ENCODE peak calls at places on chromosome 17, in seven cellular contexts. J is esophagus squamous epithelium; R is CD4-positive, alpha-beta T cell; X is colonic mucosa; C is MG63; S is IMR-90; V is iPS DF 6.9. M is an unnamed sample. For H3K9me3, the result is how much of the 10 kb centered on the place peaks cover.

GRCh38 chr17:79080761-79081290 is 6.2 kb downstream of the ENGASE start:
- DNase-seq in X (no peak), C (no peak), S (no peak), V (no peak), R (no peak), J (no peak), M (no peak)

GRCh38 chr17:20008242-20009051 is 712 bp upstream of the SPECC1 start:
- DNase-seq in J (no peak), R (no peak), C (peak), S (no peak), X (peak), V (no peak), M (peak)

GRCh38 chr17:11885051-11885450 is 112.2 kb downstream of the ZNF18 start:
- DNase-seq in C (no peak), V (no peak), S (no peak), J (no peak), X (no peak), R (no peak), M (no peak)

GRCh38 chr17:77959216-77959925 is 868 bp downstream of the TNRC6C start:
- DNase-seq in V (no peak), S (peak), C (no peak), J (no peak), X (no peak), R (peak), M (peak)

GRCh38 chr17:80470603-80471002 is 5.8 kb downstream of the NPTX1 start:
- DNase-seq in J (no peak), X (no peak), S (no peak), R (no peak), C (no peak), V (no peak), M (no peak)

GRCh38 chr17:48613862-48614694 is 1.0 kb downstream of the HOXB8 start:
- DNase-seq in R (no peak), X (no peak), V (no peak), S (peak), C (peak), J (no peak), M (peak)

GRCh38 chr17:77182205-77182604 is 41.4 kb downstream of the SEC14L1 start:
- DNase-seq in R (no peak), V (no peak), S (no peak), C (no peak), X (no peak), J (no peak), M (no peak)

GRCh38 chr17:42407289-42407836 is 15.7 kb downstream of the CAVIN1 start:
- DNase-seq in X (peak), J (peak), R (peak), V (no peak), C (peak), S (peak), M (peak)

GRCh38 chr17:4902540-4902939 is 358 bp downstream of the CHRNE start:
- DNase-seq in V (no peak), S (no peak), C (no peak), X (no peak), R (no peak), J (no peak), M (no peak)

GRCh38 chr17:13931111-13931526 is 138.2 kb upstream of the COX10 start:
- DNase-seq in X (peak), J (peak), S (peak), C (no peak), R (no peak), V (no peak), M (no peak)

GRCh38 chr17:21174719-21175118 is 39.2 kb downstream of the TMEM11 start:
- DNase-seq in J (no peak), X (no peak), R (no peak), S (peak), V (no peak), C (no peak), M (peak)

GRCh38 chr17:419073-419735 is 66.6 kb upstream of the RPH3AL start:
- DNase-seq in R (peak), X (no peak), J (no peak), S (no peak), C (no peak), V (no peak), M (no peak)

GRCh38 chr17:81074440-81074839 is 39.5 kb downstream of the BAIAP2 start:
- DNase-seq in V (no peak), X (no peak), R (no peak), C (no peak), S (no peak), J (no peak), M (no peak)

GRCh38 chr17:44416558-44417289 is 27.3 kb upstream of the ITGA2B start:
- DNase-seq in X (no peak), V (no peak), J (no peak), S (no peak), R (no peak), C (no peak), M (no peak)

GRCh38 chr17:31373150-31374082 is 18.1 kb upstream of the RAB11FIP4 start:
- DNase-seq in R (no peak), C (no peak), V (no peak), J (no peak), X (no peak), S (peak), M (no peak)

GRCh38 chr17:74205274-74205673 is 1.8 kb downstream of the RPL38 start:
- DNase-seq in V (no peak), R (no peak), X (no peak), J (no peak), C (no peak), S (no peak), M (no peak)

GRCh38 chr17:49971848-49972485 is 3.0 kb downstream of the DLX4 start:
- DNase-seq in V (no peak), J (no peak), S (no peak), R (no peak), C (peak), X (no peak), M (peak)

GRCh38 chr17:55190748-55191147 is 74.0 kb upstream of the HLF start:
- DNase-seq in S (no peak), J (no peak), X (no peak), C (no peak), R (no peak), V (no peak), M (no peak)

GRCh38 chr17:5583426-5584382 is 605 bp downstream of the NLRP1 start:
- DNase-seq in S (peak), V (no peak), R (no peak), X (peak), C (no peak), J (no peak), M (peak)

GRCh38 chr17:9292563-9292941 is 271.2 kb downstream of the NTN1 start:
- DNase-seq in V (no peak), S (no peak), R (no peak), X (no peak), C (no peak), J (no peak), M (peak)

GRCh38 chr17:81231766-81232581 is 6.9 kb downstream of the TEPSIN start:
- DNase-seq in J (no peak), C (no peak), V (no peak), S (no peak), X (no peak), R (no peak), M (no peak)

GRCh38 chr17:4582691-4583090 is 1.6 kb upstream of the SMTNL2 start:
- DNase-seq in S (no peak), R (no peak), C (no peak), X (no peak), J (no peak), V (no peak), M (peak)

GRCh38 chr17:1049446-1050225 is 52.7 kb downstream of the TIMM22 start:
- DNase-seq in X (no peak), C (no peak), R (no peak), V (no peak), J (no peak), S (no peak), M (no peak)

GRCh38 chr17:31535581-31535981 is 144.1 kb downstream of the RAB11FIP4 start:
- DNase-seq in C (peak), R (no peak), J (no peak), V (no peak), S (no peak), X (no peak), M (no peak)

GRCh38 chr17:79651751-79652150 is 40.9 kb upstream of the RBFOX3 start:
- DNase-seq in V (no peak), S (no peak), X (peak), C (no peak), R (no peak), J (no peak), M (peak)

DNA sequence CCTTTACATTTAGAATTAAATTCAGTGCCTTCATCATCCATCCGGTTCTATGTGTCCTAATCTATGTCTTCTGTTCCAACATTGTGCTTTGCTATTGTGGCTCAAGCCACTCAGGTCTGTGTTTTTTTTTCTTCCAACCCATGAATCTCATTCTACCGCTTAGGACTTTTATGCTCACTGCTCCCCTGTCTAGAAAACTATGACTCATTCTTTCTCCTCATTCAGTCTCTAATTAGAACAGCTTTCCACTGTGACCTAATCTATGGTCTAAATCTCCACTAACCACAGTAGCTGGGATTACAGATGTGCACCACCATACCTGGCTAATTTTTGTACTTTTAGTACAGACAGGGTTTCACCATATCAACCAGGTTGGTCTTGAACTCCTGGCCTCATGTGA is 418.7 kb downstream of the KCNJ2 start:
- DNase-seq in S (no peak), C (no peak), R (no peak), J (no peak), V (no peak), X (no peak), M (no peak)
- H3K9me3 ChIP-seq in S (under half), C (under half), R (under half), J (under half), V (under half), X (under half), M (under half)

GRCh38 chr17:57355090-57355859 is 99.0 kb downstream of the MSI2 start:
- DNase-seq in V (no peak), X (no peak), S (no peak), R (no peak), J (no peak), C (no peak), M (peak)
- H3K9me3 ChIP-seq in V (under half), X (under half), S (under half), R (under half), J (under half), C (under half), M (under half)

GRCh38 chr17:16552637-16553045 is 16.4 kb downstream of the ZNF287 start:
- DNase-seq in V (no peak), R (no peak), S (no peak), J (no peak), X (no peak), C (no peak), M (no peak)

GRCh38 chr17:16551878-16552636 is 16.9 kb downstream of the ZNF287 start:
- DNase-seq in S (no peak), J (no peak), R (no peak), V (no peak), X (no peak), C (no peak), M (no peak)
- H3K9me3 ChIP-seq in S (half or more), J (half or more), R (half or more), V (under half), X (under half), C (under half), M (half or more)

DNA sequence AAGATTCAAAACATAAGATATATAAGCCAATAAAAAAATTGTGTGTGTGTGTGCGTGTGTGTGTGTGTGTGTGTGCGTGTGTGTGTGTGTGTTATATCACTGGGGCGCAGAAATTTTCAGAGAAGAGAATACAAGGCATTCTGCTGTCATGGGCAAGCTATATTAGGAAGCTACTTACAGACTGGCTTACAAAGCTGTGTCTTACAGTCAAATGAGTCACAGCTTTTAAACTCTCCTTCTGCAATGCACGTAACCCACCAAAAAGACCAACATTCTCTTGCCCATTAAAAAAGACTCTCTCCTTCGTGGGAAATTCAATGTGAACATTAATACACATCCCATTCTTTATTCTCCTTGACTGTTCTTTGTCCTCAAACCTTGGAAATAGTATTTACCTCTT is 860.5 kb upstream of the SOX9 start:
- DNase-seq in J (no peak), R (no peak), V (no peak), S (peak), C (no peak), X (no peak), M (no peak)
- H3K9me3 ChIP-seq in J (under half), R (under half), V (under half), S (under half), C (under half), X (under half), M (under half)

GRCh38 chr17:63489291-63489690 is 12.4 kb downstream of the ACE start:
- DNase-seq in S (no peak), C (no peak), R (no peak), V (no peak), X (no peak), J (no peak), M (no peak)

GRCh38 chr17:63487014-63487339 is 10.1 kb downstream of the ACE start:
- DNase-seq in R (no peak), S (no peak), C (no peak), X (no peak), J (no peak), V (no peak), M (no peak)

GRCh38 chr17:63490858-63491400 is 14.1 kb downstream of the ACE start:
- DNase-seq in X (no peak), S (no peak), C (no peak), J (no peak), V (no peak), R (no peak), M (no peak)

GRCh38 chr17:63490321-63490720 is 13.5 kb downstream of the ACE start:
- DNase-seq in R (no peak), V (no peak), X (no peak), J (no peak), C (no peak), S (no peak), M (peak)

GRCh38 chr17:63488851-63489250 is 12.0 kb downstream of the ACE start:
- DNase-seq in C (no peak), X (no peak), S (no peak), R (no peak), J (no peak), V (no peak), M (no peak)
- H3K9me3 ChIP-seq in C (under half), X (under half), S (under half), R (under half), J (under half), V (under half), M (under half)

DNA sequence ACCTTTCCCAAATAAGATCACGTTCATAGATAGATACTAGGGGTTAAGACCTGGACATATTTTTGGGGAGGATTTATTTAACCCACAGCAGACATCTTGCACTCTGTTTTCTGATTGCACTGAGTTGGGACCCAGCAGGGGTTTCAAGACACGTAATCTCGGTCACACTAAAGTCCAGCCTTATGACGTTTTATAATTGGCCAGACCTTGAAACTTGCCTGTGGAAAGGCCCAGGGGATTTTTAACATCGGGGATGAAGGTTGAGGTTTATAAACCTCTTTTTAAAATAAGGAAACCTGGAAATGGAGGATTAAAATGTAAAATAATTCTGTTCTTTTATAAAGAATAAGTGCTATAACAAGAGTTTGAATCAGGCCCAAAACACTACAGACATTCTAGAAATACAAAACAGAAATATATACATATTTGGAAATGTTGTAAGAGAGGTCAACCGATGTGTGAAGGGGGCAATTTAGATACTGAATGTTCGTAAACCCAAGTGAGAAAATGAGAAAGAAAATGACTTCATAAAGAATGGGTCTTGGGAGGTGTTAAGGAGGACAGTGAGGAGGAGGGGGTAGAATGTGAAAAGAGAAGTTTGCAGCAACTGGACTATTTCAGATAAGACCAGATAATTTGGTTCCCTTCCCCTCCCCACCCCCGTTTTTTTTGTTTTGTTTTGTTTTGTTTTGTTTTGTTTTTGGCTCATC is 61.1 kb upstream of the NOL11 start:
- DNase-seq in X (no peak), C (no peak), V (no peak), S (no peak), R (no peak), J (no peak), M (no peak)
- H3K9me3 ChIP-seq in X (under half), C (under half), V (under half), S (under half), R (under half), J (under half), M (under half)

DNA sequence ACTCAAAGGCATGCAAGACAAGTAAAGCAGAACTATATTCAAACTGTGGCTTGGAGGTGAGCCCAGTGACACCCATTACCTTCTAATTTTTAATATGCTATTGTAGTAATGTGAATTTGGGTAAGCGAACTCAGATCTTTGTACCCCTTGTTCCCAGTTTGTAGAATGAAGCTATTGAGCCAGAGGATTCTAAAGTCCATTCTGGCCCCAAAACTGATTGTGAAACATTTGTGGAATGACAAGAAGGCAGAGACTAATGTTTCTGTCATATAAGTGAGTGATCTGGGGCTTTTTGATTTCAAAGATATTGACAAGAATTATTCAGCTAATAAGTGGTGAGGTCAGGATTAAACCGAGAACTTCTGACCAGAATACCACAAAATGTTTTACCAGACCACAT is 283.8 kb upstream of the CA10 start:
- DNase-seq in J (no peak), V (no peak), S (no peak), R (no peak), X (no peak), C (no peak), M (no peak)
- H3K9me3 ChIP-seq in J (under half), V (under half), S (under half), R (under half), X (under half), C (under half), M (under half)

GRCh38 chr17:61650749-61651148 is 59.7 kb upstream of the NACA2 start:
- DNase-seq in V (no peak), C (no peak), X (no peak), S (no peak), J (no peak), R (no peak), M (no peak)
- H3K9me3 ChIP-seq in V (under half), C (under half), X (under half), S (under half), J (under half), R (under half), M (under half)

GRCh38 chr17:39601010-39601597 is 6.6 kb downstream of the NEUROD2 start:
- DNase-seq in R (no peak), J (no peak), V (no peak), X (no peak), C (no peak), S (no peak), M (peak)
- H3K9me3 ChIP-seq in R (under half), J (under half), V (under half), X (under half), C (under half), S (under half), M (under half)

M was measured in endodermal cell.